ENCODE peak calls at places on chromosomes 7 and 10, in four cellular contexts. One of them, this sample, is unnamed.

GRCh38 chr7:77538186-77538907 is 1.3 kb downstream of the PTPN12 start:
- DNase-seq in KBM-7: peak
- DNase-seq in HCEC 1CT: peak
- DNase-seq in activated CD8-positive, alpha-beta memory T cell treated with anti-CD3 and anti-CD28 coated beads, Interleukin-2, amount 50 U/mL, for 4 hours: peak
- DNase-seq in this sample: peak

GRCh38 chr7:69739906-69740545 is 141.8 kb downstream of the AUTS2 start:
- DNase-seq in KBM-7: no peak
- DNase-seq in HCEC 1CT: no peak
- DNase-seq in activated CD8-positive, alpha-beta memory T cell treated with anti-CD3 and anti-CD28 coated beads, Interleukin-2, amount 50 U/mL, for 4 hours: no peak
- DNase-seq in this sample: peak

GRCh38 chr10:109974509-109975191 is 33.1 kb upstream of the ADD3 start:
- DNase-seq in HCEC 1CT: no peak
- DNase-seq in KBM-7: no peak
- DNase-seq in activated CD8-positive, alpha-beta memory T cell treated with anti-CD3 and anti-CD28 coated beads, Interleukin-2, amount 50 U/mL, for 4 hours: no peak
- DNase-seq in this sample: no peak

GRCh38 chr7:12951397-12951801 is 264.0 kb downstream of the ARL4A start:
- DNase-seq in HCEC 1CT: peak
- DNase-seq in KBM-7: no peak
- DNase-seq in activated CD8-positive, alpha-beta memory T cell treated with anti-CD3 and anti-CD28 coated beads, Interleukin-2, amount 50 U/mL, for 4 hours: no peak
- DNase-seq in this sample: no peak

GRCh38 chr10:100969175-100970075 is at the start of gene SEMA4G:
- DNase-seq in activated CD8-positive, alpha-beta memory T cell treated with anti-CD3 and anti-CD28 coated beads, Interleukin-2, amount 50 U/mL, for 4 hours: peak
- DNase-seq in KBM-7: peak
- DNase-seq in HCEC 1CT: no peak
- DNase-seq in this sample: no peak

GRCh38 chr10:130807721-130808120 is 503.8 kb downstream of the TCERG1L start:
- DNase-seq in activated CD8-positive, alpha-beta memory T cell treated with anti-CD3 and anti-CD28 coated beads, Interleukin-2, amount 50 U/mL, for 4 hours: no peak
- DNase-seq in HCEC 1CT: no peak
- DNase-seq in KBM-7: no peak
- DNase-seq in this sample: no peak

GRCh38 chr10:70164179-70164578 is 6.1 kb downstream of the SAR1A start:
- DNase-seq in activated CD8-positive, alpha-beta memory T cell treated with anti-CD3 and anti-CD28 coated beads, Interleukin-2, amount 50 U/mL, for 4 hours: no peak
- DNase-seq in KBM-7: peak
- DNase-seq in HCEC 1CT: no peak
- DNase-seq in this sample: no peak

GRCh38 chr7:77425151-77426051 is 9.3 kb upstream of the GSAP start:
- DNase-seq in activated CD8-positive, alpha-beta memory T cell treated with anti-CD3 and anti-CD28 coated beads, Interleukin-2, amount 50 U/mL, for 4 hours: no peak
- DNase-seq in KBM-7: no peak
- DNase-seq in HCEC 1CT: peak
- DNase-seq in this sample: no peak

GRCh38 chr10:3119796-3120459 is 52.6 kb downstream of the PFKP start:
- DNase-seq in activated CD8-positive, alpha-beta memory T cell treated with anti-CD3 and anti-CD28 coated beads, Interleukin-2, amount 50 U/mL, for 4 hours: no peak
- DNase-seq in KBM-7: no peak
- DNase-seq in HCEC 1CT: peak
- DNase-seq in this sample: no peak

GRCh38 chr10:48282829-48283228 is 8.3 kb upstream of the FRMPD2 start:
- DNase-seq in KBM-7: no peak
- DNase-seq in activated CD8-positive, alpha-beta memory T cell treated with anti-CD3 and anti-CD28 coated beads, Interleukin-2, amount 50 U/mL, for 4 hours: no peak
- DNase-seq in HCEC 1CT: no peak
- DNase-seq in this sample: no peak

GRCh38 chr10:125136087-125136486 is 24.3 kb downstream of the CTBP2 start:
- DNase-seq in activated CD8-positive, alpha-beta memory T cell treated with anti-CD3 and anti-CD28 coated beads, Interleukin-2, amount 50 U/mL, for 4 hours: no peak
- DNase-seq in HCEC 1CT: no peak
- DNase-seq in KBM-7: no peak
- DNase-seq in this sample: no peak

GRCh38 chr7:86025807-86026206 is 617.9 kb upstream of the GRM3 start:
- DNase-seq in activated CD8-positive, alpha-beta memory T cell treated with anti-CD3 and anti-CD28 coated beads, Interleukin-2, amount 50 U/mL, for 4 hours: no peak
- DNase-seq in HCEC 1CT: no peak
- DNase-seq in KBM-7: no peak
- DNase-seq in this sample: no peak

GRCh38 chr10:132465889-132466519 is 69.0 kb downstream of the PWWP2B start:
- DNase-seq in activated CD8-positive, alpha-beta memory T cell treated with anti-CD3 and anti-CD28 coated beads, Interleukin-2, amount 50 U/mL, for 4 hours: no peak
- DNase-seq in KBM-7: no peak
- DNase-seq in HCEC 1CT: no peak
- DNase-seq in this sample: no peak

GRCh38 chr7:33129806-33130153 is 416 bp downstream of the BBS9 start:
- DNase-seq in HCEC 1CT: no peak
- DNase-seq in activated CD8-positive, alpha-beta memory T cell treated with anti-CD3 and anti-CD28 coated beads, Interleukin-2, amount 50 U/mL, for 4 hours: no peak
- DNase-seq in KBM-7: peak
- DNase-seq in this sample: no peak

GRCh38 chr10:68560916-68561691 is 967 bp downstream of the TET1 start:
- DNase-seq in HCEC 1CT: peak
- DNase-seq in activated CD8-positive, alpha-beta memory T cell treated with anti-CD3 and anti-CD28 coated beads, Interleukin-2, amount 50 U/mL, for 4 hours: no peak
- DNase-seq in KBM-7: no peak
- DNase-seq in this sample: peak